ENCODE peak calls at places on chromosomes 7 and 10, in seven cellular contexts. Q is breast epithelium, J is thyroid gland, H is stomach, A is adrenal gland, F is IMR-90, M is spleen. V is an unnamed sample. For H3K27me3, the result is how much of the 10 kb centered on the place peaks cover.

GRCh38 chr7:101015626-101016025 is 4.3 kb upstream of the MUC17 start:
- DNase-seq in Q (no peak), J (no peak), H (no peak), A (no peak), F (no peak), M (no peak), V (no peak)

GRCh38 chr7:2431260-2431867 is 28.0 kb downstream of the CHST12 start:
- DNase-seq in Q (no peak), J (no peak), H (no peak), A (no peak), F (no peak), M (no peak), V (no peak)

GRCh38 chr10:36023939-36024338 is 381.8 kb upstream of the FZD8 start:
- DNase-seq in Q (no peak), J (no peak), H (no peak), A (no peak), F (peak), M (no peak), V (no peak)

GRCh38 chr10:27527597-27528295 is 23.6 kb downstream of the RAB18 start:
- DNase-seq in Q (no peak), J (no peak), H (no peak), A (no peak), F (no peak), M (no peak), V (no peak)

GRCh38 chr10:77160679-77161078 is 476.9 kb downstream of the KCNMA1 start:
- DNase-seq in Q (no peak), J (no peak), H (no peak), A (no peak), F (peak), M (no peak), V (no peak)

GRCh38 chr7:128017880-128018845 is 13.1 kb downstream of the LRRC4 start:
- DNase-seq in Q (no peak), J (peak), H (peak), A (no peak), F (peak), M (no peak), V (no peak)

GRCh38 chr7:2863461-2864066 is 19.5 kb upstream of the GNA12 start:
- DNase-seq in Q (peak), J (peak), H (peak), A (peak), F (peak), M (peak), V (peak)

GRCh38 chr7:23544913-23545354 is 13.2 kb upstream of the TRA2A start:
- DNase-seq in Q (no peak), J (no peak), H (no peak), A (no peak), F (peak), M (no peak), V (no peak)

GRCh38 chr10:69963178-69963834 is 89.3 kb upstream of the MACROH2A2 start:
- DNase-seq in Q (no peak), J (no peak), H (peak), A (no peak), F (no peak), M (no peak), V (no peak)

GRCh38 chr7:124032369-124033092 is at the start of gene TMEM229A:
- DNase-seq in Q (no peak), J (peak), H (peak), A (peak), F (peak), M (peak), V (no peak)

GRCh38 chr7:116554436-116554835 is 29.6 kb downstream of the CAV1 start:
- DNase-seq in Q (no peak), J (no peak), H (no peak), A (no peak), F (no peak), M (no peak), V (peak)

GRCh38 chr7:134613623-134614347 is 32.9 kb upstream of the BPGM start:
- DNase-seq in Q (no peak), J (no peak), H (no peak), A (no peak), F (peak), M (no peak), V (no peak)

GRCh38 chr10:86262671-86263165 is 103.9 kb downstream of the GRID1 start:
- DNase-seq in Q (no peak), J (no peak), H (peak), A (no peak), F (no peak), M (no peak), V (no peak)

GRCh38 chr7:129609666-129610065 is 1.9 kb upstream of the NRF1 start:
- DNase-seq in Q (no peak), J (no peak), H (no peak), A (no peak), F (no peak), M (no peak), V (no peak)

GRCh38 chr10:27890971-27891370 is 107.9 kb downstream of the ODAD2 start:
- DNase-seq in Q (no peak), J (no peak), H (no peak), A (no peak), F (no peak), M (no peak), V (no peak)

GRCh38 chr10:90372442-90372841 is 485.4 kb downstream of the HTR7 start:
- DNase-seq in Q (no peak), J (no peak), H (no peak), A (no peak), F (no peak), M (no peak), V (no peak)

GRCh38 chr7:37784015-37784414 is 64.4 kb upstream of the NME8 start:
- DNase-seq in Q (no peak), J (no peak), H (no peak), A (no peak), F (no peak), M (no peak), V (no peak)

GRCh38 chr10:71480662-71481061 is 83.9 kb downstream of the CDH23 start:
- DNase-seq in Q (no peak), J (no peak), H (no peak), A (no peak), F (no peak), M (peak), V (no peak)

GRCh38 chr10:61752111-61753011 is 89.6 kb downstream of the CABCOCO1 start:
- DNase-seq in Q (no peak), J (no peak), H (no peak), A (no peak), F (peak), M (no peak), V (no peak)

GRCh38 chr7:80584778-80585177 is 53.7 kb upstream of the CD36 start:
- DNase-seq in Q (no peak), J (peak), H (peak), A (no peak), F (peak), M (no peak), V (no peak)

GRCh38 chr7:92057375-92057774 is 76.9 kb downstream of the CYP51A1 start:
- DNase-seq in Q (peak), J (no peak), H (peak), A (no peak), F (no peak), M (no peak), V (no peak)

GRCh38 chr7:9498303-9498702 is 1064.9 kb downstream of the NXPH1 start:
- DNase-seq in Q (no peak), J (no peak), H (no peak), A (no peak), F (no peak), M (no peak), V (no peak)

GRCh38 chr7:22943997-22944396 is 69.9 kb downstream of the HYCC1 start:
- DNase-seq in Q (no peak), J (peak), H (no peak), A (no peak), F (peak), M (no peak), V (peak)

GRCh38 chr10:16788125-16788524 is 29.1 kb downstream of the RSU1 start:
- DNase-seq in Q (no peak), J (no peak), H (no peak), A (no peak), F (no peak), M (no peak), V (no peak)

GRCh38 chr10:29955308-29955935 is 104.0 kb downstream of the JCAD start:
- DNase-seq in Q (no peak), J (no peak), H (no peak), A (no peak), F (peak), M (no peak), V (no peak)

GRCh38 chr7:77679608-77680007 is 16.7 kb upstream of the RSBN1L start:
- DNase-seq in Q (no peak), J (no peak), H (no peak), A (no peak), F (no peak), M (no peak), V (no peak)

GRCh38 chr7:33773053-33773452 is 132.3 kb upstream of the BMPER start:
- DNase-seq in Q (no peak), J (no peak), H (no peak), A (no peak), F (peak), M (no peak), V (no peak)

DNA sequence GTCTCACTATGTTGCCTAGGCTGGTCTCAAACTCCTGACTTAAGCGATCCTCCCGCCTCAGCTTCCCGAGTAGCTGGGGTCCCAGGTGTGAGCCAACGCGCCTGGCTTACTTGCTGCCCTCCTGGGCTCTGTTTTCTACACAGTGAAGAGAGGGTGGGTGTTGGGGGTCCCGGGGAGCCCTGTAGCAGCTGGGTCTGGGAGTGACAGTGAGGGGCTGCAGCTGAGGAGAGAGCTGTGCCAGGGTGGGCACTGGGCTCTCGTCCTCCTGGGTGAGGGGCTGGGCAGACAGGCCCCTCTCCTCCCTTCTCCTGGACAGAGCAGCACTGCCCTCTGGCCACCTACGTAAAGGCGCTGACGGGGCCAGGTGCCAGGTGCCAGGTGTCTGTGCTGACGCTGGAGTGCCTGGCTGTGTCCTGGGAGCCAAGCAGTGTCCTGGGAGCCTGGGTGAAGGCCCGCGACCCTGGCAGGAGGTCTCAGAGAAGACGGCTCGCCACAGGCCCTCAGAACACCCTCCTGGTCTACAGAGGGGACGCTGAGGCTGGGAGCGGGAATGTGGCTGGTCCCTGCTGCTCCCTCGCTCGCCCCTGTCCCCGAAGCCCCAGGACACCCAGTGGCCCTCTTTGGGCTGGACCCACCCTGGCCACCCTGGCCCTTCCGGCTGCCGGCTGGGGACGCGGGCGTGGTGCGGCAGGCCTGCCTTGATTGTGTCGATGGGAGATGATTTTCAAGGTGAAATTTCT is 35.6 kb downstream of the UNCX start:
- DNase-seq in Q (no peak), J (no peak), H (no peak), A (no peak), F (no peak), M (no peak), V (no peak)
- H3K27me3 ChIP-seq in Q (under half), J (under half), H (half or more), A (under half), F (half or more), M (under half), V (half or more)

GRCh38 chr7:36272567-36273269 is 116.9 kb upstream of the ANLN start:
- DNase-seq in Q (no peak), J (no peak), H (no peak), A (no peak), F (peak), M (no peak), V (no peak)
- TF ChIP-seq POLR2A in Q (no peak), J (no peak), H (no peak), A (no peak), F (no peak), M (no peak), V (no peak)

GRCh38 chr10:1741450-1741849 is 4.1 kb upstream of the ADARB2 start:
- DNase-seq in Q (no peak), J (no peak), H (no peak), A (no peak), F (no peak), M (no peak), V (no peak)
- H3K27me3 ChIP-seq in Q (under half), J (under half), H (half or more), A (under half), F (under half), M (under half), V (under half)

GRCh38 chr7:12687213-12688171 is at the start of gene ARL4A:
- DNase-seq in Q (peak), J (peak), H (peak), A (peak), F (peak), M (peak), V (peak)

GRCh38 chr7:12685550-12685949 is 1.9 kb upstream of the ARL4A start:
- DNase-seq in Q (no peak), J (peak), H (no peak), A (no peak), F (peak), M (no peak), V (peak)

GRCh38 chr7:12686234-12686893 is 1.1 kb upstream of the ARL4A start:
- DNase-seq in Q (peak), J (peak), H (peak), A (peak), F (peak), M (peak), V (peak)

GRCh38 chr7:12684733-12685132 is 2.7 kb upstream of the ARL4A start:
- DNase-seq in Q (no peak), J (no peak), H (no peak), A (no peak), F (no peak), M (no peak), V (no peak)

GRCh38 chr7:12686894-12687212 is 580 bp upstream of the ARL4A start:
- DNase-seq in Q (no peak), J (no peak), H (no peak), A (no peak), F (no peak), M (no peak), V (no peak)
- TF ChIP-seq POLR2A in Q (no peak), J (no peak), H (no peak), A (peak), F (peak), M (no peak), V (peak)

DNA sequence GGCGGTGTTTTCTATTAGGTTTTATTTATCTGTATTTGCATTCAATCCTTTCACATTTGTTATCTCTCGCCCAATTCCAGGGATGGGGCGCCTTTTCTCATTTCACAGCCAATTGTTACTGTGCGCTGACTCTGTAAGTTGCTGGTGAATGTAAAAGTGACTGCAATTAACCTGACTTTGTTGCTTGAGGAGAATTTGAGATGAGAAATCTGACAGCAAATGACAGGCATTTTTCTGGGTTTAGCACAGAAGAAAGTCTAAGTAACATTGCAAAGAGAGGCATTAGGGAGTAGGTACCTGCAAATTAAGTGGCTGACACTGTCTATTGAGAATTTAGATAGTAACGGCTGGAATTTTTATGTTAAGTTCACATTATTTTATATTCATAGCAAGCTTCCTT is 16.6 kb downstream of the FOXP2 start:
- DNase-seq in Q (no peak), J (no peak), H (no peak), A (no peak), F (no peak), M (no peak), V (no peak)
- H3K27me3 ChIP-seq in Q (under half), J (under half), H (under half), A (under half), F (under half), M (under half), V (under half)

DNA sequence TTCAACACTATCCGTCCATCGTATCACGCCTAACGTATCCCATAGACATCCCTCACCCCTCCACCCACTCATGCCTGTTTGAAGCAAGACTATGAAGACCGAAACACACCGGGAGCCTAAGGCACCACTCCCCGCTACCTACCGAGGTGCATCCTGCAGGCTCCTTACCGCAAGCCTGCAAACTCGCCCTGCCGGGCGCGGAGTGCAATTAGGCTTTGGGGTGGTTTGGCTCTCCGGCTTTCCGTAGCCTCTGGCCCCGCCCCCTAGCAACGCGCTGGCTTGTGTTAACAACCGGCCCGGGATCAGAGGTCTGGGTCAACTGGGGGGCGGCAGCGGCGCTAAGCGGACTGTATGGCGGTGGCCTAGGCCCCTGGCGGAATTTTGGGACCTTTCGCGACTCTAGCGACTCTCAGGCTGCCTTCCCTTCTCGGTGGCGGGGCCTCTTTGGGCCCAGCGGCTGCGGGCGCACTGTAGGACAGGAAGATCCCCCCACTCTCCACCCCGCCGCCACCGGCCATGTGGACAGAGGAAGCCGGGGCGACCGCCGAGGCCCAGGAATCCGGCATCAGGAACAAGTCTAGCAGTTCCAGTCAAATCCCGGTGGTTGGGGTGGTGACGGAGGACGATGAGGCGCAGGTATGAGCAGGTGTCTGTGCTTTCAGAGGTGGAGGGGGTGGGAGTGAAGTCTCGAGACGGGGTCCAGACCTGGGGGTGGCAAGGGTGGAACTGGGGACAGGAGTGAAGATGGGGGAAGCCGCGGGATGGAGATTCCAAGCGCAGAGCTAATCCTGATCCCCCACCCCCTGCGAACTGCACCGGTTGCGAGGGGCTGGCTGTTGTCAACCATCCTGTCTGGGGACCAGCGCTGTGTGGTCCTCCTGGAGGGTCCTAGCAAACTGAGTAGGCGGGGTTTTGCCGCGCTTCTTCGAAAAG is at the start of gene CFAP69:
- DNase-seq in Q (peak), J (peak), H (peak), A (peak), F (peak), M (peak), V (peak)
- TF ChIP-seq POLR2A in Q (no peak), J (peak), H (no peak), A (no peak), F (no peak), M (no peak), V (peak)

DNA sequence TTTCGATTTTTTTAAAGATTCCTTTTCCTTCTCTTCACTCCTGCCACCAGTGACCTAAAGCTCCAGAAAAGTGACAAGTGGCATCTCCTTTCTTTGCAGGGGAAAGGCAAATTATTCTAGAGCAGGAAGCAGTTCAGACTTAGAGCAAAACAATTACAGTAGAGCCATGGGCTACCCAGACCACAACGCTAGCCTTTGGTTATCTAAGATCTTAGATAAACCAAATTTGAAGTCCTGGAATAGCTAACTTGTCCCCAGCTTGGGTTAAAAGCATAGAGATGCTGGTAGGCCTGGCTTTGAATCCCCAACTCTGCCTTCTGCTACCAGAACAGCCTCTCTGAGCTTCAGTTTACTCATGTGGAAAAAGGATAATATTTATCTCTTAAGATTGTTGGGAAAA is 38.4 kb downstream of the LGI1 start:
- DNase-seq in Q (no peak), J (no peak), H (no peak), A (no peak), F (no peak), M (no peak), V (no peak)
- H3K27me3 ChIP-seq in Q (under half), J (under half), H (under half), A (under half), F (under half), M (under half), V (under half)

GRCh38 chr7:151342102-151342646 is 562 bp downstream of the NUB1 start:
- DNase-seq in Q (no peak), J (no peak), H (no peak), A (no peak), F (no peak), M (no peak), V (no peak)
- TF ChIP-seq POLR2A in Q (no peak), J (no peak), H (no peak), A (no peak), F (no peak), M (no peak), V (no peak)

GRCh38 chr7:104803931-104804330 is 210.1 kb upstream of the KMT2E start:
- DNase-seq in Q (no peak), J (no peak), H (no peak), A (no peak), F (no peak), M (no peak), V (no peak)
- H3K27me3 ChIP-seq in Q (under half), J (under half), H (under half), A (under half), F (under half), M (under half), V (under half)